ENCODE peak calls at places on chromosome 9, in five cellular contexts. T, D, L, O and A are unnamed samples.

GRCh38 chr9:87592554-87593394 is 95.1 kb downstream of the DAPK1 start:
- DNase-seq in T (peak), D (no peak), L (no peak), O (peak), A (no peak)

GRCh38 chr9:131306397-131306997 is 17.0 kb downstream of the PLPP7 start:
- DNase-seq in T (no peak), D (no peak), L (no peak), O (no peak), A (no peak)

GRCh38 chr9:89177021-89177400 is 1.6 kb downstream of the SHC3 start:
- DNase-seq in T (no peak), D (no peak), L (no peak), O (no peak), A (no peak)

GRCh38 chr9:111463036-111463435 is 21.1 kb downstream of the ECPAS start:
- DNase-seq in T (no peak), D (no peak), L (no peak), O (no peak), A (no peak)

GRCh38 chr9:127173063-127173462 is 50.6 kb upstream of the ANGPTL2 start:
- DNase-seq in T (no peak), D (no peak), L (no peak), O (no peak), A (no peak)

GRCh38 chr9:124869466-124869985 is 7.6 kb downstream of the ARPC5L start:
- DNase-seq in T (no peak), D (peak), L (no peak), O (no peak), A (no peak)

GRCh38 chr9:18274693-18275092 is 199.3 kb upstream of the ADAMTSL1 start:
- DNase-seq in T (peak), D (no peak), L (no peak), O (no peak), A (no peak)

GRCh38 chr9:105051897-105052296 is 123.9 kb upstream of the ABCA1 start:
- DNase-seq in T (no peak), D (no peak), L (no peak), O (no peak), A (no peak)

GRCh38 chr9:93231121-93231694 is 47.3 kb downstream of the WNK2 start:
- DNase-seq in T (no peak), D (no peak), L (no peak), O (peak), A (peak)

GRCh38 chr9:1599961-1600360 is 415.2 kb upstream of the SMARCA2 start:
- DNase-seq in T (no peak), D (no peak), L (no peak), O (no peak), A (no peak)

GRCh38 chr9:78821126-78821822 is 524.3 kb downstream of the PSAT1 start:
- DNase-seq in T (no peak), D (no peak), L (peak), O (no peak), A (no peak)

GRCh38 chr9:82682431-82682830 is 380.5 kb downstream of the RASEF start:
- DNase-seq in T (no peak), D (no peak), L (no peak), O (no peak), A (no peak)

GRCh38 chr9:136185066-136185465 is 19.9 kb downstream of the LHX3 start:
- DNase-seq in T (no peak), D (no peak), L (no peak), O (no peak), A (no peak)

GRCh38 chr9:112774006-112774996 is 23.7 kb downstream of the SNX30 start:
- DNase-seq in T (no peak), D (no peak), L (no peak), O (no peak), A (no peak)

GRCh38 chr9:132894343-132894742 is 15.6 kb downstream of the SPACA9 start:
- DNase-seq in T (no peak), D (no peak), L (no peak), O (no peak), A (no peak)

GRCh38 chr9:7121055-7121454 is 363.3 kb downstream of the KDM4C start:
- DNase-seq in T (no peak), D (no peak), L (no peak), O (no peak), A (no peak)

GRCh38 chr9:21681641-21682040 is 120.8 kb upstream of the MTAP start:
- DNase-seq in T (no peak), D (no peak), L (no peak), O (no peak), A (no peak)